ENCODE peak calls at places on chromosome 19, in nine cellular contexts. S, X, Y, P, G, L, F, Z and E are unnamed samples.

GRCh38 chr19:11481777-11482383 is 1.0 kb upstream of the ELAVL3 start:
- DNase-seq in S (peak; percentile 94), X (peak; percentile 74), Y (peak; percentile 51), P (peak; percentile 96), G (peak; percentile 87), L (peak; percentile 95), F (peak; percentile 30), Z (peak; percentile 60), E (peak; percentile 80)

GRCh38 chr19:11096210-11096841 is 7.1 kb downstream of the LDLR start:
- DNase-seq in S (no peak), X (peak; percentile 79), Y (no peak), P (peak; percentile 97), G (no peak), L (no peak), F (no peak), Z (no peak), E (peak; percentile 77)

GRCh38 chr19:48230555-48231129 is 25.1 kb downstream of the CARD8 start:
- DNase-seq in S (peak; percentile 14), X (no peak), Y (no peak), P (no peak), G (no peak), L (no peak), F (no peak), Z (no peak), E (no peak)

GRCh38 chr19:17487240-17488121 is 17.2 kb downstream of the SLC27A1 start:
- DNase-seq in S (peak; percentile 35), X (peak; percentile 7), Y (no peak), P (no peak), G (no peak), L (no peak), F (no peak), Z (no peak), E (no peak)

GRCh38 chr19:38617764-38618589 is at the start of gene MAP4K1:
- DNase-seq in S (peak; percentile 14), X (peak; percentile 66), Y (peak; percentile 63), P (no peak), G (no peak), L (peak; percentile 69), F (peak; percentile 49), Z (peak; percentile 95), E (no peak)

GRCh38 chr19:28827382-28827781 is 385.6 kb downstream of the UQCRFS1 start:
- DNase-seq in S (no peak), X (no peak), Y (no peak), P (no peak), G (no peak), L (no peak), F (no peak), Z (no peak), E (no peak)

GRCh38 chr19:54481326-54481930 is 8.3 kb upstream of the CDC42EP5 start:
- DNase-seq in S (peak; percentile 49), X (no peak), Y (peak; percentile 37), P (peak; percentile 35), G (peak; percentile 67), L (peak; percentile 90), F (peak; percentile 25), Z (no peak), E (no peak)

GRCh38 chr19:39998511-39998910 is 1.7 kb downstream of the ZNF546 start:
- DNase-seq in S (no peak), X (no peak), Y (no peak), P (no peak), G (no peak), L (no peak), F (no peak), Z (no peak), E (peak; percentile 38)

GRCh38 chr19:38888876-38889275 is 10.5 kb downstream of the SIRT2 start:
- DNase-seq in S (no peak), X (no peak), Y (no peak), P (no peak), G (no peak), L (no peak), F (no peak), Z (no peak), E (no peak)

GRCh38 chr19:2755811-2756210 is 16.0 kb upstream of the SLC39A3 start:
- DNase-seq in S (no peak), X (no peak), Y (no peak), P (no peak), G (no peak), L (no peak), F (no peak), Z (no peak), E (no peak)

GRCh38 chr19:20423381-20424207 is 142.0 kb downstream of the ZNF737 start:
- DNase-seq in S (no peak), X (peak; percentile 54), Y (peak; percentile 50), P (no peak), G (no peak), L (peak; percentile 67), F (peak; percentile 4), Z (peak; percentile 54), E (peak; percentile 78)

DNA sequence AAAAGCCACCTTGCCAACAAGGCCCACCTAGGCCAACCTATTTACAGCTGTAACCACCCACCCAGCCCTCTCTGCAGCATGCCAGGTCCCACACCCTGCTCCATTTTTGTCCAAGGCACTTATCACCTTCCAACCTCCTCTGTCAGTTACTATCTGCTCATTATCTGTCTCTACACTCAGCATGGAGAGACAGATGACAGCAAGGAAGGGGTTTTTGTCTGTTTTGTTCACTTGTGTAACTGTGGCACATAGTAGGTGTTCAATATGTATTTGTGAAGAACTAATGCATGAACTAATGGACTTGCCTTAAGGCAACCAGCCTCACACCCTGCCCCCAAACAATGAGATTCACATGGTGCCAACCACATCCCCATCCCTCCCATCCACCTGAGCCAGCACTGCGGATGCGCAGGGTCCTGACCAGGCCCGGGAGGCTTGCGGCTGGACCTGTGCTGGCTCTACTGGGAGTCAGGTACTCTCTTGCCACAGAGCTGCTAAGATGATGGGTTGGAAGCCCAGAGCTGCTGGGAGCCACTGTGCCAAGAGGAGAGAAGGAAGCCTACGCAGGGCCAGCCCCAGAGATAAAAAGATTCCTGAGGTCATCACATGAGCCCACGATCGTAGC is 17.2 kb downstream of the DEDD2 start:
- DNase-seq in S (no peak), X (no peak), Y (no peak), P (no peak), G (no peak), L (no peak), F (no peak), Z (no peak), E (no peak)
- H3K36me3 ChIP-seq in S (peaks cover 87% of the 10 kb centered on the region), X (peaks cover 61% of the 10 kb centered on the region), Y (peaks cover 10% of the 10 kb centered on the region), P (peaks cover 42% of the 10 kb centered on the region), G (peaks cover 6% of the 10 kb centered on the region), L (peaks cover 49% of the 10 kb centered on the region), F (peaks cover 27% of the 10 kb centered on the region), Z (peaks cover 82% of the 10 kb centered on the region), E (peaks cover 18% of the 10 kb centered on the region)

GRCh38 chr19:18574691-18575291 is 3.1 kb downstream of the UBA52 start:
- DNase-seq in S (no peak), X (no peak), Y (no peak), P (no peak), G (no peak), L (no peak), F (no peak), Z (no peak), E (no peak)
- H3K36me3 ChIP-seq in S (peaks cover 61% of the 10 kb centered on the region), X (peaks cover 50% of the 10 kb centered on the region), Y (peaks cover 3% of the 10 kb centered on the region), P (peaks cover 63% of the 10 kb centered on the region), G (peaks cover 1% of the 10 kb centered on the region), L (peaks cover 52% of the 10 kb centered on the region), F (peaks cover 32% of the 10 kb centered on the region), Z (peaks cover 43% of the 10 kb centered on the region), E (peaks cover 22% of the 10 kb centered on the region)

GRCh38 chr19:49489601-49490167 is 2.3 kb downstream of the RPL13A start:
- DNase-seq in S (peak; percentile 25), X (no peak), Y (no peak), P (peak; percentile 68), G (no peak), L (no peak), F (no peak), Z (peak; percentile 68), E (no peak)

GRCh38 chr19:49491804-49492572 is 4.2 kb upstream of the RPS11 start:
- DNase-seq in S (no peak), X (no peak), Y (no peak), P (no peak), G (no peak), L (no peak), F (no peak), Z (no peak), E (no peak)

GRCh38 chr19:49492573-49493411 is 3.4 kb upstream of the RPS11 start:
- DNase-seq in S (peak; percentile 26), X (no peak), Y (no peak), P (no peak), G (no peak), L (no peak), F (no peak), Z (no peak), E (peak; percentile 31)

GRCh38 chr19:49490287-49491029 is 3.0 kb downstream of the RPL13A start:
- DNase-seq in S (no peak), X (no peak), Y (no peak), P (no peak), G (no peak), L (no peak), F (no peak), Z (no peak), E (no peak)

GRCh38 chr19:49491030-49491803 is 3.8 kb downstream of the RPL13A start:
- DNase-seq in S (no peak), X (no peak), Y (no peak), P (no peak), G (no peak), L (no peak), F (no peak), Z (no peak), E (no peak)
- H3K36me3 ChIP-seq in S (peaks cover 53% of the 10 kb centered on the region), X (peaks cover 42% of the 10 kb centered on the region), Y (peaks cover 26% of the 10 kb centered on the region), P (peaks cover 59% of the 10 kb centered on the region), G (peaks cover 8% of the 10 kb centered on the region), L (peaks cover 51% of the 10 kb centered on the region), F (peaks cover 38% of the 10 kb centered on the region), Z (peaks cover 37% of the 10 kb centered on the region), E (peaks cover 27% of the 10 kb centered on the region)

GRCh38 chr19:18904334-18905057 is 8.5 kb upstream of the CERS1 start:
- DNase-seq in S (no peak), X (no peak), Y (no peak), P (no peak), G (no peak), L (no peak), F (no peak), Z (no peak), E (no peak)

GRCh38 chr19:18903146-18904056 is 7.4 kb upstream of the CERS1 start:
- DNase-seq in S (no peak), X (no peak), Y (no peak), P (no peak), G (no peak), L (no peak), F (no peak), Z (no peak), E (no peak)

GRCh38 chr19:18906605-18907519 is 10.9 kb upstream of the CERS1 start:
- DNase-seq in S (no peak), X (no peak), Y (no peak), P (no peak), G (no peak), L (no peak), F (no peak), Z (no peak), E (no peak)

GRCh38 chr19:18905520-18906236 is 9.7 kb upstream of the CERS1 start:
- DNase-seq in S (no peak), X (no peak), Y (no peak), P (no peak), G (no peak), L (no peak), F (no peak), Z (no peak), E (no peak)

DNA sequence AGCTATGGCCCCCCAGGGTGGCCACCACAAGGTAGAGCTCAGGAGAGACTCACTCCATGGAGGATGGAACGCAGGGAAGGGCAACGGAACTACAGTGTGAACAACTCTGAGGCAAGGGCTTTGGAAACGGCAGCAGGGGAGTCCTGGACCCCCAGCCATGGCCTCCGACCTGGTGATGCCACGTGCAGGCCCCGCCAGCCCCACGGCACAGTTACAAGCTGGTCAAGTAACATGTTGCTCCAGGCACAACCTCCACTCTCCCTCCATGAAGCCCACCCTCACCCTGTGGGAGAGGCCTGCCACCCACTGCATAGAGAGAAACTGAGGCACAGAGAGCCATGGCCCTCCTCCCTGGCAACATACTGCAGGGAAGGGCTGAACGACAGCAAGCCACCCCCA is 9.1 kb upstream of the CERS1 start:
- DNase-seq in S (no peak), X (no peak), Y (no peak), P (no peak), G (no peak), L (no peak), F (no peak), Z (no peak), E (no peak)
- H3K36me3 ChIP-seq in S (peaks cover 70% of the 10 kb centered on the region), X (peaks cover 51% of the 10 kb centered on the region), Y (peaks cover 6% of the 10 kb centered on the region), P (peaks cover 95% of the 10 kb centered on the region), G (no peaks in the 10 kb centered on the region), L (peaks cover 26% of the 10 kb centered on the region), F (peaks cover 28% of the 10 kb centered on the region), Z (peaks cover 81% of the 10 kb centered on the region), E (peaks cover 36% of the 10 kb centered on the region)